ENCODE peak calls at places on chromosome 18, in ten cellular contexts. One of them, this sample, is unnamed.
A peak's percentile ranks its signal among the peaks of the same experiment; 100 is the strongest.

GRCh38 chr18:7273301-7273911 is 42.5 kb downstream of the LRRC30 start:
- DNase-seq in tibial artery: peak; percentile 85
- DNase-seq in AG10803: peak; percentile 55
- DNase-seq in A549: no peak
- DNase-seq in mammary epithelial cell: peak; percentile 2
- DNase-seq in dorsolateral prefrontal cortex: no peak
- DNase-seq in sigmoid colon: peak; percentile 81
- DNase-seq in hepatocyte: peak; percentile 20
- DNase-seq in AG09309: peak; percentile 21
- DNase-seq in upper lobe of right lung: peak; percentile 82
- DNase-seq in this sample: no peak

GRCh38 chr18:43800584-43800983 is 523.3 kb upstream of the SYT4 start:
- DNase-seq in tibial artery: no peak
- DNase-seq in AG10803: no peak
- DNase-seq in A549: no peak
- DNase-seq in mammary epithelial cell: no peak
- DNase-seq in dorsolateral prefrontal cortex: no peak
- DNase-seq in sigmoid colon: no peak
- DNase-seq in hepatocyte: no peak
- DNase-seq in AG09309: no peak
- DNase-seq in upper lobe of right lung: no peak
- DNase-seq in this sample: no peak

GRCh38 chr18:34345738-34346137 is 121.0 kb upstream of the NOL4 start:
- DNase-seq in tibial artery: no peak
- DNase-seq in AG10803: no peak
- DNase-seq in A549: no peak
- DNase-seq in mammary epithelial cell: no peak
- DNase-seq in dorsolateral prefrontal cortex: no peak
- DNase-seq in sigmoid colon: no peak
- DNase-seq in hepatocyte: no peak
- DNase-seq in AG09309: no peak
- DNase-seq in upper lobe of right lung: no peak
- DNase-seq in this sample: no peak

GRCh38 chr18:10935588-10935987 is 213.8 kb downstream of the PIEZO2 start:
- DNase-seq in tibial artery: no peak
- DNase-seq in AG10803: no peak
- DNase-seq in A549: no peak
- DNase-seq in mammary epithelial cell: no peak
- DNase-seq in dorsolateral prefrontal cortex: no peak
- DNase-seq in sigmoid colon: no peak
- DNase-seq in hepatocyte: no peak
- DNase-seq in AG09309: no peak
- DNase-seq in upper lobe of right lung: no peak
- DNase-seq in this sample: no peak

GRCh38 chr18:47871288-47871687 is 59.2 kb downstream of the SMAD2 start:
- DNase-seq in tibial artery: no peak
- DNase-seq in AG10803: no peak
- DNase-seq in A549: no peak
- DNase-seq in mammary epithelial cell: no peak
- DNase-seq in dorsolateral prefrontal cortex: no peak
- DNase-seq in sigmoid colon: no peak
- DNase-seq in hepatocyte: peak; percentile 9
- DNase-seq in AG09309: no peak
- DNase-seq in upper lobe of right lung: no peak
- DNase-seq in this sample: no peak

GRCh38 chr18:35038881-35039491 is 2.2 kb upstream of the MAPRE2 start:
- DNase-seq in tibial artery: no peak
- DNase-seq in AG10803: no peak
- DNase-seq in A549: no peak
- DNase-seq in mammary epithelial cell: no peak
- DNase-seq in dorsolateral prefrontal cortex: no peak
- DNase-seq in sigmoid colon: no peak
- DNase-seq in hepatocyte: no peak
- DNase-seq in AG09309: no peak
- DNase-seq in upper lobe of right lung: no peak
- DNase-seq in this sample: no peak

GRCh38 chr18:21000667-21001066 is 110.9 kb downstream of the ROCK1 start:
- DNase-seq in tibial artery: no peak
- DNase-seq in AG10803: peak; percentile 37
- DNase-seq in A549: no peak
- DNase-seq in mammary epithelial cell: peak; percentile 20
- DNase-seq in dorsolateral prefrontal cortex: no peak
- DNase-seq in sigmoid colon: no peak
- DNase-seq in hepatocyte: no peak
- DNase-seq in AG09309: no peak
- DNase-seq in upper lobe of right lung: no peak
- DNase-seq in this sample: no peak

GRCh38 chr18:12765127-12765526 is 62.3 kb downstream of the PSMG2 start:
- DNase-seq in tibial artery: no peak
- DNase-seq in AG10803: no peak
- DNase-seq in A549: no peak
- DNase-seq in mammary epithelial cell: no peak
- DNase-seq in dorsolateral prefrontal cortex: no peak
- DNase-seq in sigmoid colon: no peak
- DNase-seq in hepatocyte: no peak
- DNase-seq in AG09309: no peak
- DNase-seq in upper lobe of right lung: no peak
- DNase-seq in this sample: no peak

GRCh38 chr18:76459687-76460350 is 35.2 kb downstream of the ZNF516 start:
- DNase-seq in tibial artery: no peak
- DNase-seq in AG10803: peak; percentile 100
- DNase-seq in A549: peak; percentile 81
- DNase-seq in mammary epithelial cell: peak; percentile 99
- DNase-seq in dorsolateral prefrontal cortex: no peak
- DNase-seq in sigmoid colon: peak; percentile 68
- DNase-seq in hepatocyte: peak; percentile 64
- DNase-seq in AG09309: peak; percentile 100
- DNase-seq in upper lobe of right lung: peak; percentile 66
- DNase-seq in this sample: peak; percentile 100

GRCh38 chr18:48171490-48172188 is 237.5 kb downstream of the ZBTB7C start:
- DNase-seq in tibial artery: peak; percentile 29
- DNase-seq in AG10803: no peak
- DNase-seq in A549: no peak
- DNase-seq in mammary epithelial cell: no peak
- DNase-seq in dorsolateral prefrontal cortex: no peak
- DNase-seq in sigmoid colon: peak; percentile 29
- DNase-seq in hepatocyte: no peak
- DNase-seq in AG09309: no peak
- DNase-seq in upper lobe of right lung: no peak
- DNase-seq in this sample: no peak

GRCh38 chr18:11976882-11977281 is 4.4 kb upstream of the IMPA2 start:
- DNase-seq in tibial artery: peak; percentile 2
- DNase-seq in AG10803: peak; percentile 67
- DNase-seq in A549: peak; percentile 45
- DNase-seq in mammary epithelial cell: no peak
- DNase-seq in dorsolateral prefrontal cortex: no peak
- DNase-seq in sigmoid colon: no peak
- DNase-seq in hepatocyte: no peak
- DNase-seq in AG09309: no peak
- DNase-seq in upper lobe of right lung: no peak
- DNase-seq in this sample: no peak

GRCh38 chr18:8177330-8178016 is 431.8 kb upstream of the RAB12 start:
- DNase-seq in tibial artery: no peak
- DNase-seq in AG10803: peak; percentile 9
- DNase-seq in A549: peak; percentile 35
- DNase-seq in mammary epithelial cell: peak; percentile 49
- DNase-seq in dorsolateral prefrontal cortex: no peak
- DNase-seq in sigmoid colon: no peak
- DNase-seq in hepatocyte: peak; percentile 23
- DNase-seq in AG09309: no peak
- DNase-seq in upper lobe of right lung: no peak
- DNase-seq in this sample: peak; percentile 32

GRCh38 chr18:55549474-55550104 is 38.4 kb downstream of the TCF4 start:
- DNase-seq in tibial artery: no peak
- DNase-seq in AG10803: no peak
- DNase-seq in A549: no peak
- DNase-seq in mammary epithelial cell: no peak
- DNase-seq in dorsolateral prefrontal cortex: no peak
- DNase-seq in sigmoid colon: no peak
- DNase-seq in hepatocyte: no peak
- DNase-seq in AG09309: no peak
- DNase-seq in upper lobe of right lung: no peak
- DNase-seq in this sample: no peak

GRCh38 chr18:50560681-50561629 is 1.1 kb downstream of the MAPK4 start:
- DNase-seq in tibial artery: no peak
- DNase-seq in AG10803: no peak
- DNase-seq in A549: no peak
- DNase-seq in mammary epithelial cell: no peak
- DNase-seq in dorsolateral prefrontal cortex: no peak
- DNase-seq in sigmoid colon: no peak
- DNase-seq in hepatocyte: peak; percentile 35
- DNase-seq in AG09309: no peak
- DNase-seq in upper lobe of right lung: no peak
- DNase-seq in this sample: no peak

GRCh38 chr18:12462242-12462641 is 54.5 kb downstream of the PRELID3A start:
- DNase-seq in tibial artery: no peak
- DNase-seq in AG10803: no peak
- DNase-seq in A549: no peak
- DNase-seq in mammary epithelial cell: no peak
- DNase-seq in dorsolateral prefrontal cortex: no peak
- DNase-seq in sigmoid colon: no peak
- DNase-seq in hepatocyte: no peak
- DNase-seq in AG09309: no peak
- DNase-seq in upper lobe of right lung: no peak
- DNase-seq in this sample: no peak

GRCh38 chr18:53946561-53946960 is 277.9 kb downstream of the MBD2 start:
- DNase-seq in tibial artery: no peak
- DNase-seq in AG10803: peak; percentile 38
- DNase-seq in A549: no peak
- DNase-seq in mammary epithelial cell: peak; percentile 33
- DNase-seq in dorsolateral prefrontal cortex: no peak
- DNase-seq in sigmoid colon: no peak
- DNase-seq in hepatocyte: no peak
- DNase-seq in AG09309: no peak
- DNase-seq in upper lobe of right lung: no peak
- DNase-seq in this sample: no peak

DNA sequence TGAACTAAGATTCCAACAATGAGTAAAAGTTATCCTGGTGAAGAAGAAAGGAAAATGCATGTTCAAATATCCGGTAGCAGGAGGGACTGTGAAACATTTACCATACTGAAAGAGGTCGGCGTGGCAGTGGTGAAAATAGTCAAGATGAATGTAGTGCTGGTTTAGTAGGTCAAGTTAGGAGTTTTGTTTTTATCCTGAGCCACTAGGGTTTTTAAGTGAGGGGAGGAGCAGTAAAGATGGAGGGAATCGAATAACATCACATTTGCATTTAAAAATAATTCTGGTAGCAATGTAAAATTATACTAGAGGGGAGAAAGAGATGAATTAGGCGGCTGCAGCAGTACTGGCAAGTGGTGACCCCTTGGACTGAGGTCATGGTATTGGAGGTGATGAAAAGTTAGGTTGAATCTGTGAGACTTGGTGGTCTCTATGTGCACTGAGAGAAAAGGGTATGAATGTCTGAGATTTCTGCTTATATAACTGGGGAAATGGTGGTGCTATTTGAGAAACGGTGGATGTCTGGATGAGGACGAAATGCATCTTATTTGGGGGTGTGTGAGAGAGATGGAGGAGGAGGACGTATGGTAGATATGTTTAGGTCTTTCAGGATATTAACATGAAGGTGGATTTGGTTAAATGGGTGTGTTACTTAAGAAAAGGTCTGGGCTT is 5.9 kb downstream of the VAPA start:
- DNase-seq in tibial artery: no peak
- DNase-seq in AG10803: no peak
- DNase-seq in A549: no peak
- DNase-seq in mammary epithelial cell: no peak
- DNase-seq in dorsolateral prefrontal cortex: no peak
- DNase-seq in sigmoid colon: no peak
- DNase-seq in hepatocyte: no peak
- DNase-seq in AG09309: no peak
- DNase-seq in upper lobe of right lung: no peak
- DNase-seq in this sample: no peak
- H3K4me3 ChIP-seq in tibial artery: no peak overlapping the region
- H3K4me3 ChIP-seq in AG10803: no peak overlapping the region
- H3K4me3 ChIP-seq in A549: no peak overlapping the region
- H3K4me3 ChIP-seq in mammary epithelial cell: no peak overlapping the region
- H3K4me3 ChIP-seq in dorsolateral prefrontal cortex: no peak overlapping the region
- H3K4me3 ChIP-seq in sigmoid colon: no peak overlapping the region
- H3K4me3 ChIP-seq in hepatocyte: no peak overlapping the region
- H3K4me3 ChIP-seq in AG09309: no peak overlapping the region
- H3K4me3 ChIP-seq in upper lobe of right lung: no peak overlapping the region
- H3K4me3 ChIP-seq in this sample: no peak overlapping the region

GRCh38 chr18:62523631-62524442 is 1.0 kb downstream of the ZCCHC2 start:
- DNase-seq in tibial artery: peak; percentile 76
- DNase-seq in AG10803: peak; percentile 43
- DNase-seq in A549: peak; percentile 51
- DNase-seq in mammary epithelial cell: peak; percentile 65
- DNase-seq in dorsolateral prefrontal cortex: no peak
- DNase-seq in sigmoid colon: peak; percentile 82
- DNase-seq in hepatocyte: peak; percentile 73
- DNase-seq in AG09309: no peak
- DNase-seq in upper lobe of right lung: peak; percentile 81
- DNase-seq in this sample: no peak
- H3K4me3 ChIP-seq in tibial artery: peak overlapping the region; percentile 98
- H3K4me3 ChIP-seq in AG10803: peak overlapping the region; percentile 84
- H3K4me3 ChIP-seq in A549: peak overlapping the region; percentile 92
- H3K4me3 ChIP-seq in mammary epithelial cell: peak overlapping the region; percentile 78
- H3K4me3 ChIP-seq in dorsolateral prefrontal cortex: peak overlapping the region; percentile 95
- H3K4me3 ChIP-seq in sigmoid colon: peak overlapping the region; percentile 80
- H3K4me3 ChIP-seq in hepatocyte: peak overlapping the region; percentile 84
- H3K4me3 ChIP-seq in AG09309: peak overlapping the region; percentile 46
- H3K4me3 ChIP-seq in upper lobe of right lung: peak overlapping the region; percentile 86
- H3K4me3 ChIP-seq in this sample: peak overlapping the region; percentile 76

DNA sequence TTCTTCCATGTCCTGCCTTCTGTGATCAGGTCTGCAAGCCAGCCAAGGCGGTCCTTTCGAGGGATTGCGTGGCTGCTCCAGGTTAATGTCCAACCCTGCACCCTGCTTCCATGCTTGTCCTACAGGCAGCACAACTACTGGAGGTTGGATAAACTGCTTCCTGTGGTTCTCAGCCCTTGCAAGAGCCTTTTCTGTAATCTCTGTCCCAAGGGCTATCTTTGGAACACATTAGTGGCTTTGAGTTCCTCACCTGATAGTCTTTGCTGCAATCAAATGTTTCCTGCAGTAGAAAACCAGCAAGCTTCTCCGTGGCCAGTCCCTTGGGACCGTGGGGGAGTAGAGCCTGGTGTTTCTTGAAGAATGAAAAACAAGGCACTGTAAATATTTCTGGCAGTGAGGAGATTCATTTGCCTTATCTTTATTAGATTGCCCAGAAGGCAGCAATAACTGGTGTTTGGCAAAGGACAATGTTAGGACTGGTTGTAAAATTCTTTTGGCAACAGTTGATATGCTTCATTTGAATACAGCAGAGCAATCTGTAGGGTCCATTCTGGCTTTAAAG is 214.4 kb downstream of the FHOD3 start:
- DNase-seq in tibial artery: no peak
- DNase-seq in AG10803: peak; percentile 54
- DNase-seq in A549: no peak
- DNase-seq in mammary epithelial cell: no peak
- DNase-seq in dorsolateral prefrontal cortex: no peak
- DNase-seq in sigmoid colon: no peak
- DNase-seq in hepatocyte: no peak
- DNase-seq in AG09309: peak; percentile 76
- DNase-seq in upper lobe of right lung: no peak
- DNase-seq in this sample: no peak
- H3K4me3 ChIP-seq in tibial artery: no peak overlapping the region
- H3K4me3 ChIP-seq in AG10803: no peak overlapping the region
- H3K4me3 ChIP-seq in A549: no peak overlapping the region
- H3K4me3 ChIP-seq in mammary epithelial cell: no peak overlapping the region
- H3K4me3 ChIP-seq in dorsolateral prefrontal cortex: no peak overlapping the region
- H3K4me3 ChIP-seq in sigmoid colon: no peak overlapping the region
- H3K4me3 ChIP-seq in hepatocyte: no peak overlapping the region
- H3K4me3 ChIP-seq in AG09309: no peak overlapping the region
- H3K4me3 ChIP-seq in upper lobe of right lung: no peak overlapping the region
- H3K4me3 ChIP-seq in this sample: no peak overlapping the region

GRCh38 chr18:71136487-71136886 is 847.6 kb downstream of the SOCS6 start:
- DNase-seq in tibial artery: no peak
- DNase-seq in AG10803: no peak
- DNase-seq in A549: no peak
- DNase-seq in mammary epithelial cell: no peak
- DNase-seq in dorsolateral prefrontal cortex: no peak
- DNase-seq in sigmoid colon: no peak
- DNase-seq in hepatocyte: no peak
- DNase-seq in AG09309: no peak
- DNase-seq in upper lobe of right lung: no peak
- DNase-seq in this sample: no peak
- H3K4me3 ChIP-seq in tibial artery: no peak overlapping the region
- H3K4me3 ChIP-seq in AG10803: no peak overlapping the region
- H3K4me3 ChIP-seq in A549: no peak overlapping the region
- H3K4me3 ChIP-seq in mammary epithelial cell: no peak overlapping the region
- H3K4me3 ChIP-seq in dorsolateral prefrontal cortex: no peak overlapping the region
- H3K4me3 ChIP-seq in sigmoid colon: no peak overlapping the region
- H3K4me3 ChIP-seq in hepatocyte: no peak overlapping the region
- H3K4me3 ChIP-seq in AG09309: no peak overlapping the region
- H3K4me3 ChIP-seq in upper lobe of right lung: no peak overlapping the region
- H3K4me3 ChIP-seq in this sample: no peak overlapping the region